ENCODE peak calls at places on chromosomes 4 and X, in five cellular contexts. R is GM23248, M is left ventricle myocardium inferior, Z is upper lobe of left lung, G is heart right ventricle. S is an unnamed sample.

GRCh38 chr4:158410272-158410671 is 111.4 kb upstream of the RXFP1 start:
- DNase-seq in G (no peak), R (peak), M (no peak), Z (no peak), S (no peak)

GRCh38 chrX:70433848-70434351 is 10.7 kb upstream of the DLG3 start:
- DNase-seq in R (peak), G (peak), Z (peak), M (peak), S (peak)

GRCh38 chr4:28350485-28350884 is 1489.8 kb downstream of the STIM2 start:
- DNase-seq in G (no peak), Z (no peak), R (peak), M (no peak), S (no peak)

GRCh38 chrX:143437439-143437838 is 79.8 kb downstream of the SPANXN3 start:
- DNase-seq in R (no peak), M (no peak), Z (no peak), G (no peak), S (no peak)

GRCh38 chr4:4752576-4753401 is 106.7 kb upstream of the MSX1 start:
- DNase-seq in R (no peak), G (no peak), M (no peak), Z (no peak), S (no peak)

GRCh38 chr4:59127748-59128147 is 2017.6 kb upstream of the IGFBP7 start:
- DNase-seq in R (no peak), M (no peak), G (no peak), Z (no peak), S (no peak)

GRCh38 chrX:136780738-136781137 is at the start of gene ARHGEF6:
- DNase-seq in Z (peak), R (peak), G (no peak), M (no peak), S (no peak)

GRCh38 chrX:19515615-19516105 is 352 bp upstream of the MAP3K15 start:
- DNase-seq in Z (no peak), R (no peak), M (no peak), G (no peak), S (no peak)

GRCh38 chr4:54683616-54684346 is 26.0 kb downstream of the KIT start:
- DNase-seq in M (no peak), Z (peak), G (no peak), R (peak), S (no peak)

GRCh38 chr4:129282293-129282692 is 186.3 kb downstream of the C4orf33 start:
- DNase-seq in M (no peak), Z (no peak), R (no peak), G (no peak), S (no peak)

GRCh38 chr4:137417676-137418075 is 114.6 kb downstream of the PCDH18 start:
- DNase-seq in G (no peak), Z (no peak), R (no peak), M (no peak), S (no peak)

GRCh38 chr4:58961925-58962324 is 1851.7 kb upstream of the IGFBP7 start:
- DNase-seq in M (no peak), R (no peak), G (no peak), Z (no peak), S (no peak)

DNA sequence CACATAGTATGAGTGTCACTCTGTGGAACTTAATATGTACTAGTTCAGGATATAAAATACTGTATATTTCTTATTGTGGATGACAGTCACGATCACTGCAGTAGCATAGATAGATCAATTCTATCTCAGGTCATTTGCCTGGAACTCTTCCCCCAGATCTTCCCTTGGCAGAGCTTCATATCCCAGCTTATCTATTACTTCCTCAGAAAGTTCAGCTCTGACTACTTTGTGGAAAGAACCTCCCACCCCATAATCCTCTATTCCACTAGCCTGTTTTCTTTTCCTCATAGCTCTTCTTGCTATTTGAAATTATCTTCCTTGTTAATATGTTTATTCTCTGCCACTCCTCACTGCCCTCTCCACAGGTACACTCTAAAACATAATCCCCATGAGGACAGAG is 10.9 kb downstream of the FAM241A start:
- DNase-seq in Z (no peak), R (no peak), M (no peak), G (no peak), S (no peak)
- H3K27ac ChIP-seq in Z (no peak), R (no peak), M (no peak), G (no peak), S (no peak)

DNA sequence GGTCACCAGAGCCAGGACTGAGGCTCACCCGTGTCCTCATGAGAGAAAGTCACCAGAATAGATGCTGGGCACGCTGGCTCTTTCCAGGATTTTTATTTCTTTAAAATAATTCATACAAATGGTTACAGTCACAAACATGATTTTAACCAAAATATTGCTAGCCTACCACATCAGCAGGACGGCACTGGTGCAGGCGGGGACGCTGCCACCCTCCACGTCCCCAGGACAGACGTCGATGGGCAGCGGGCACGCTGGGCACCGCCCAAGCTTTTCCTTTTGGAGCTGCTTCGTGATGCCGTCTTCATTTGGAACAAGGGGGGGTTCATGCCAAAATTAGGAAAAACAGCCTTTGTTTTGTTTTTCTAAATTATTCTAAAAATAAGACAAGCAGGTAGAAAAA is 37.6 kb downstream of the CTBP1 start:
- DNase-seq in G (peak), M (peak), R (no peak), Z (no peak), S (peak)
- H3K27ac ChIP-seq in G (no peak), M (peak), R (no peak), Z (peak), S (no peak)

GRCh38 chr4:110164856-110165255 is 33.6 kb downstream of the ELOVL6 start:
- DNase-seq in R (no peak), G (no peak), M (no peak), Z (no peak), S (no peak)
- H3K27ac ChIP-seq in R (peak), G (peak), M (no peak), Z (no peak), S (no peak)

DNA sequence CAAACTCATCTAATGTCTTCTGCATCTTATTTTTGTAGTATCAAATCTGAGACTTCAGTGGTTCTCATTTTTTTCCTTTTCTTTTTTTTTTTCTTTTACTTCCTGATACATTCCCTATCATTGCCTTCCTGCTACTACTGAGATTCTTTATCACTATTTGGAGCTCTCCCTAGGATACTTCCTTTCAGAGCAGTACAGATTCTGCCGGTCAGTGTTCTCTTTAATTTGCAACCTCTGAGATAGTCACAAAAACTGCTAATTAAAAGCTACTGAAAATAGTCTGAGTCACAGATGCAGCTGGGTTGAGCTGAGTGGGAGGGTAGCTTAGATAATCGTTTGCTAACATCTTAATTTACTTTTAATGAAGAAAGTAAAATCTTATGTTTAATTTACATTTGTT is 1279.7 kb downstream of the ARAP2 start:
- DNase-seq in Z (no peak), G (no peak), M (no peak), R (no peak), S (no peak)
- H3K27ac ChIP-seq in Z (no peak), G (no peak), M (no peak), R (no peak), S (no peak)

S was measured in suprapubic skin.